ENCODE peak calls at places on chromosomes 5 and 9, in four cellular contexts. U is caudate nucleus; M is osteocyte; I is activated naive CD4-positive, alpha-beta T cell treated with Interleukin-2 at 50 U/mL for 16 hours. W is an unnamed sample.

GRCh38 chr9:77826621-77827020 is 178.5 kb upstream of the GNA14 start:
- DNase-seq in U (no peak), M (no peak), I (no peak), W (no peak)

GRCh38 chr5:34587355-34588241 is 68.5 kb upstream of the RAI14 start:
- DNase-seq in U (no peak), M (no peak), I (no peak), W (no peak)

GRCh38 chr5:17132444-17133083 is 84.9 kb upstream of the BASP1 start:
- DNase-seq in U (no peak), M (no peak), I (no peak), W (no peak)

GRCh38 chr9:129702563-129702962 is 37.1 kb downstream of the PRRX2 start:
- DNase-seq in U (no peak), M (no peak), I (no peak), W (no peak)

GRCh38 chr5:112276996-112277395 is 142.1 kb downstream of the EPB41L4A start:
- DNase-seq in U (no peak), M (no peak), I (no peak), W (no peak)

GRCh38 chr5:88142801-88143692 is 125.6 kb downstream of the TMEM161B start:
- DNase-seq in U (no peak), M (no peak), I (no peak), W (no peak)

GRCh38 chr9:4062966-4063365 is 236.9 kb downstream of the GLIS3 start:
- DNase-seq in U (no peak), M (no peak), I (no peak), W (no peak)

GRCh38 chr5:42689391-42689790 is 67.2 kb upstream of the CCDC152 start:
- DNase-seq in U (no peak), M (no peak), I (no peak), W (no peak)

GRCh38 chr5:96680759-96681158 is 18.6 kb downstream of the CAST start:
- DNase-seq in U (no peak), M (no peak), I (no peak), W (no peak)

GRCh38 chr9:113931140-113931539 is 55.0 kb downstream of the ZNF618 start:
- DNase-seq in U (no peak), M (peak; percentile 56), I (no peak), W (no peak)

GRCh38 chr5:168689278-168689677 is 110.1 kb upstream of the PANK3 start:
- DNase-seq in U (no peak), M (no peak), I (no peak), W (no peak)

GRCh38 chr9:69961834-69962233 is 81.8 kb upstream of the MAMDC2 start:
- DNase-seq in U (no peak), M (no peak), I (no peak), W (no peak)

GRCh38 chr5:134267366-134268018 is 41.6 kb upstream of the PPP2CA start:
- DNase-seq in U (no peak), M (peak; percentile 30), I (no peak), W (no peak)

GRCh38 chr5:167889276-167889675 is 402.2 kb upstream of the WWC1 start:
- DNase-seq in U (no peak), M (no peak), I (no peak), W (no peak)

GRCh38 chr5:25119654-25120053 is 474.9 kb upstream of the CDH10 start:
- DNase-seq in U (no peak), M (no peak), I (no peak), W (no peak)

GRCh38 chr5:150658699-150659265 is 2.3 kb upstream of the MYOZ3 start:
- DNase-seq in U (no peak), M (no peak), I (no peak), W (no peak)

GRCh38 chr5:37812365-37812764 is 27.5 kb downstream of the GDNF start:
- DNase-seq in U (no peak), M (no peak), I (no peak), W (no peak)

GRCh38 chr5:54959673-54960418 is 25.5 kb downstream of the ESM1 start:
- DNase-seq in U (no peak), M (no peak), I (no peak), W (no peak)

GRCh38 chr5:72085319-72085718 is 22.0 kb upstream of the MAP1B start:
- DNase-seq in U (no peak), M (no peak), I (no peak), W (no peak)

W was measured in pancreas.